ENCODE peak calls at places on chromosomes 7 and 10, in nine cellular contexts. V, D, C, A, S, O, X, F and W are unnamed samples.

GRCh38 chr10:80272793-80273522 is 16.5 kb downstream of the MAT1A start:
- DNase-seq in V (no peak), D (no peak), S (no peak), X (no peak), F (no peak), C (no peak), O (no peak), A (no peak), W (peak; percentile 23)

GRCh38 chr7:107638594-107638993 is 22.0 kb upstream of the SLC26A4 start:
- DNase-seq in X (no peak), A (no peak), V (no peak), S (no peak), C (no peak), O (no peak), D (no peak), F (no peak), W (no peak)

GRCh38 chr7:85191383-85191782 is 4.5 kb upstream of the SEMA3D start:
- DNase-seq in A (no peak), X (no peak), F (no peak), C (no peak), D (peak; percentile 42), O (no peak), S (no peak), V (no peak), W (no peak)

GRCh38 chr7:102425639-102426267 is 7.6 kb upstream of the ORAI2 start:
- DNase-seq in S (peak; percentile 79), D (no peak), C (peak; percentile 94), O (no peak), A (peak; percentile 69), V (no peak), F (peak; percentile 80), X (peak; percentile 70), W (peak; percentile 63)

GRCh38 chr10:1255166-1255565 is 199.0 kb downstream of the WDR37 start:
- DNase-seq in F (no peak), O (no peak), X (no peak), D (no peak), V (no peak), S (no peak), C (no peak), A (no peak), W (no peak)

GRCh38 chr10:112797908-112798307 is 152.1 kb upstream of the TCF7L2 start:
- DNase-seq in A (no peak), V (no peak), F (no peak), O (peak; percentile 13), S (no peak), D (no peak), C (no peak), X (no peak), W (no peak)

GRCh38 chr7:144761493-144761892 is 74.4 kb downstream of the TPK1 start:
- DNase-seq in D (no peak), F (no peak), S (no peak), V (no peak), A (no peak), X (no peak), O (no peak), C (no peak), W (no peak)

GRCh38 chr7:138435231-138435919 is 24.7 kb upstream of the TRIM24 start:
- DNase-seq in O (no peak), A (no peak), X (no peak), V (no peak), D (no peak), C (no peak), F (no peak), S (no peak), W (no peak)

GRCh38 chr7:29330136-29330535 is 135.6 kb downstream of the CHN2 start:
- DNase-seq in F (no peak), S (no peak), O (no peak), X (no peak), A (no peak), V (no peak), C (no peak), D (no peak), W (no peak)

GRCh38 chr10:102646610-102647432 is 2.5 kb downstream of the TRIM8 start:
- DNase-seq in D (no peak), A (peak; percentile 75), S (no peak), C (peak; percentile 85), O (no peak), V (peak; percentile 54), F (peak; percentile 60), X (no peak), W (peak; percentile 32)

GRCh38 chr10:97422921-97423420 is 3.0 kb upstream of the PGAM1 start:
- DNase-seq in X (no peak), S (no peak), A (no peak), F (no peak), V (no peak), O (no peak), D (peak; percentile 82), C (no peak), W (no peak)

GRCh38 chr7:149558149-149558861 is 60.7 kb upstream of the ZNF746 start:
- DNase-seq in X (no peak), S (no peak), A (no peak), V (no peak), F (no peak), D (no peak), O (no peak), C (no peak), W (no peak)